ENCODE peak calls at places on chromosome 17, in ten cellular contexts. One of them, this sample, is unnamed.

GRCh38 chr17:17743391-17744112 is 62.3 kb downstream of the RAI1 start:
- DNase-seq in fibroblast of lung: no peak
- DNase-seq in HepG2: no peak
- DNase-seq in endothelial cell of umbilical vein: no peak
- DNase-seq in MM.1S: no peak
- DNase-seq in neural progenitor cell: no peak
- DNase-seq in HCT116: no peak
- DNase-seq in GM23248: no peak
- DNase-seq in K562: no peak
- DNase-seq in GM12878: no peak
- DNase-seq in this sample: no peak

GRCh38 chr17:82030470-82031302 is 792 bp upstream of the RAC3 start:
- DNase-seq in neural progenitor cell: peak; percentile 95
- DNase-seq in K562: peak; percentile 71
- DNase-seq in GM23248: peak; percentile 93
- DNase-seq in MM.1S: peak; percentile 78
- DNase-seq in fibroblast of lung: peak; percentile 84
- DNase-seq in GM12878: no peak
- DNase-seq in endothelial cell of umbilical vein: peak; percentile 81
- DNase-seq in HCT116: peak; percentile 72
- DNase-seq in HepG2: no peak
- DNase-seq in this sample: peak; percentile 88

GRCh38 chr17:80501739-80502577 is 25.6 kb upstream of the NPTX1 start:
- DNase-seq in HCT116: no peak
- DNase-seq in K562: no peak
- DNase-seq in HepG2: no peak
- DNase-seq in fibroblast of lung: no peak
- DNase-seq in GM12878: no peak
- DNase-seq in endothelial cell of umbilical vein: no peak
- DNase-seq in GM23248: peak; percentile 51
- DNase-seq in MM.1S: no peak
- DNase-seq in neural progenitor cell: no peak
- DNase-seq in this sample: no peak

GRCh38 chr17:40613755-40614154 is 33.9 kb downstream of the SMARCE1 start:
- DNase-seq in HepG2: no peak
- DNase-seq in HCT116: no peak
- DNase-seq in endothelial cell of umbilical vein: no peak
- DNase-seq in fibroblast of lung: no peak
- DNase-seq in GM12878: no peak
- DNase-seq in MM.1S: no peak
- DNase-seq in neural progenitor cell: no peak
- DNase-seq in GM23248: no peak
- DNase-seq in K562: no peak
- DNase-seq in this sample: no peak

GRCh38 chr17:16259926-16260325 is 42.9 kb downstream of the PIGL start:
- DNase-seq in GM23248: no peak
- DNase-seq in neural progenitor cell: no peak
- DNase-seq in fibroblast of lung: no peak
- DNase-seq in GM12878: no peak
- DNase-seq in HCT116: no peak
- DNase-seq in K562: no peak
- DNase-seq in HepG2: no peak
- DNase-seq in endothelial cell of umbilical vein: no peak
- DNase-seq in MM.1S: no peak
- DNase-seq in this sample: no peak

GRCh38 chr17:79506150-79506870 is 104.5 kb downstream of the RBFOX3 start:
- DNase-seq in fibroblast of lung: no peak
- DNase-seq in GM12878: no peak
- DNase-seq in MM.1S: no peak
- DNase-seq in GM23248: no peak
- DNase-seq in neural progenitor cell: no peak
- DNase-seq in HepG2: no peak
- DNase-seq in endothelial cell of umbilical vein: no peak
- DNase-seq in HCT116: no peak
- DNase-seq in K562: no peak
- DNase-seq in this sample: no peak

GRCh38 chr17:72089453-72089987 is 31.3 kb upstream of the SOX9 start:
- DNase-seq in GM12878: no peak
- DNase-seq in HCT116: no peak
- DNase-seq in endothelial cell of umbilical vein: no peak
- DNase-seq in MM.1S: no peak
- DNase-seq in K562: no peak
- DNase-seq in fibroblast of lung: no peak
- DNase-seq in HepG2: no peak
- DNase-seq in GM23248: no peak
- DNase-seq in neural progenitor cell: no peak
- DNase-seq in this sample: no peak

GRCh38 chr17:73189417-73190099 is 3.3 kb upstream of the COG1 start:
- DNase-seq in HCT116: peak; percentile 71
- DNase-seq in HepG2: peak; percentile 83
- DNase-seq in endothelial cell of umbilical vein: no peak
- DNase-seq in GM12878: no peak
- DNase-seq in MM.1S: peak; percentile 35
- DNase-seq in K562: no peak
- DNase-seq in neural progenitor cell: peak; percentile 67
- DNase-seq in fibroblast of lung: peak; percentile 67
- DNase-seq in GM23248: peak; percentile 64
- DNase-seq in this sample: peak; percentile 78

GRCh38 chr17:64323774-64324173 is 60.7 kb upstream of the TEX2 start:
- DNase-seq in endothelial cell of umbilical vein: no peak
- DNase-seq in GM12878: no peak
- DNase-seq in HepG2: no peak
- DNase-seq in MM.1S: no peak
- DNase-seq in HCT116: no peak
- DNase-seq in neural progenitor cell: no peak
- DNase-seq in fibroblast of lung: no peak
- DNase-seq in GM23248: no peak
- DNase-seq in K562: no peak
- DNase-seq in this sample: no peak

GRCh38 chr17:76163919-76164318 is 22.9 kb upstream of the FOXJ1 start:
- DNase-seq in K562: no peak
- DNase-seq in neural progenitor cell: no peak
- DNase-seq in GM23248: no peak
- DNase-seq in HCT116: no peak
- DNase-seq in fibroblast of lung: no peak
- DNase-seq in GM12878: no peak
- DNase-seq in HepG2: no peak
- DNase-seq in endothelial cell of umbilical vein: no peak
- DNase-seq in MM.1S: no peak
- DNase-seq in this sample: no peak
- H3K4me2 ChIP-seq in K562: no peak overlapping the region
- H3K4me2 ChIP-seq in neural progenitor cell: no peak overlapping the region
- H3K4me2 ChIP-seq in GM23248: no peak overlapping the region
- H3K4me2 ChIP-seq in HCT116: no peak overlapping the region
- H3K4me2 ChIP-seq in fibroblast of lung: no peak overlapping the region
- H3K4me2 ChIP-seq in GM12878: no peak overlapping the region
- H3K4me2 ChIP-seq in HepG2: no peak overlapping the region
- H3K4me2 ChIP-seq in endothelial cell of umbilical vein: no peak overlapping the region
- H3K4me2 ChIP-seq in MM.1S: no peak overlapping the region
- H3K4me2 ChIP-seq in this sample: no peak overlapping the region

GRCh38 chr17:39598047-39598481 is 9.7 kb downstream of the NEUROD2 start:
- DNase-seq in fibroblast of lung: no peak
- DNase-seq in GM23248: no peak
- DNase-seq in neural progenitor cell: no peak
- DNase-seq in GM12878: no peak
- DNase-seq in HCT116: no peak
- DNase-seq in K562: no peak
- DNase-seq in endothelial cell of umbilical vein: no peak
- DNase-seq in HepG2: no peak
- DNase-seq in MM.1S: no peak
- DNase-seq in this sample: no peak
- TF ChIP-seq EZH2 in fibroblast of lung: peak; percentile 74
- TF ChIP-seq EZH2 in GM23248: no peak
- TF ChIP-seq EZH2 in neural progenitor cell: no peak
- TF ChIP-seq EZH2 in GM12878: no peak
- TF ChIP-seq EZH2 in HCT116: no peak
- TF ChIP-seq EZH2 in K562: no peak
- TF ChIP-seq EZH2 in endothelial cell of umbilical vein: peak; percentile 55
- TF ChIP-seq EZH2 in HepG2: peak; percentile 36
- TF ChIP-seq EZH2 in MM.1S: no peak
- TF ChIP-seq EZH2 in this sample: no peak

DNA sequence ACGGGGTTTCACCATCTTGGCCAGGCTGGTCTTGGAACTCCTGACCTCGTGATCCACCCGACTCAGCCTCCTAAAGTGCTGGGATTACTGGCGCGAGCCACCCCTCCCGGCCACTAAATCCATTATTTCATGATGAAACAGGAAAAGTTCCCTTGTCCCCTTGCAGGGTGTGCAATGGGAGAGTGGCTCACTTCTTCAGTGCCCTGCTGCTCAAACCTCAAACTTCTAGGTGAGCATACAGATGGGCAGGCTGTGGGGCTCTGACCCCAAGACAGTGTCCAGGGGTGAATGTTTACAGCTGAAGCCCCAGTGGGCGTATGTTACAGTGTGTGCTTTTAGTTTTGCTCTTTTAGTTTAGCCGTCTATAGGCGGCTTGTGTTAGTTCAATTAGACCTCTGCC is 34.7 kb downstream of the GJC1 start:
- DNase-seq in neural progenitor cell: no peak
- DNase-seq in MM.1S: no peak
- DNase-seq in GM12878: no peak
- DNase-seq in HCT116: no peak
- DNase-seq in HepG2: no peak
- DNase-seq in endothelial cell of umbilical vein: no peak
- DNase-seq in fibroblast of lung: no peak
- DNase-seq in GM23248: no peak
- DNase-seq in K562: no peak
- DNase-seq in this sample: no peak
- H3K9ac ChIP-seq in neural progenitor cell: no peak overlapping the region
- H3K9ac ChIP-seq in MM.1S: no peak overlapping the region
- H3K9ac ChIP-seq in GM12878: no peak overlapping the region
- H3K9ac ChIP-seq in HCT116: peak overlapping the region; percentile 51
- H3K9ac ChIP-seq in HepG2: no peak overlapping the region
- H3K9ac ChIP-seq in endothelial cell of umbilical vein: peak overlapping the region; percentile 11
- H3K9ac ChIP-seq in fibroblast of lung: peak overlapping the region; percentile 52
- H3K9ac ChIP-seq in GM23248: peak overlapping the region; percentile 65
- H3K9ac ChIP-seq in K562: no peak overlapping the region
- H3K9ac ChIP-seq in this sample: peak overlapping the region; percentile 14

DNA sequence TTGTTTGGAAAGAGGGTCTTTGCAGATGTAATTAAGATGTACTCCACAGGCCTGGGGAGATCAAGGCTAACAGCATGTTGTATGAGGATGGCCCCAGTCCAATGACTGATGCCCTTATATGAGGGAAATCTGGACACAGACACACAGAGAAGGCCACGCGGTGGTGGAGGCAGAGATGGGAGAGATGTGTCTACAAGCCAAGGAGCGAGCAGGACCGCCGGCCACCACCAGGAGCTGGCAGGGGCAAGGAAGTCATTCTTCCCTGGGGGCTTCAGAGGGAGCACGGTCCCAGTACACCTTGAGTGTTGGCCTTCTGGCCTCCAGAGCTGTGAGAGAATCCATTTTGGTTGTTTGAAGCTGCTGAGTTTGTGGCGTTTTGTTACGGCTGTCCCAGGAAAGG is 14.7 kb downstream of the SOCS3 start:
- DNase-seq in endothelial cell of umbilical vein: no peak
- DNase-seq in K562: no peak
- DNase-seq in GM23248: no peak
- DNase-seq in fibroblast of lung: no peak
- DNase-seq in neural progenitor cell: no peak
- DNase-seq in HCT116: no peak
- DNase-seq in HepG2: no peak
- DNase-seq in GM12878: no peak
- DNase-seq in MM.1S: no peak
- DNase-seq in this sample: no peak
- H3K4me2 ChIP-seq in endothelial cell of umbilical vein: peak overlapping the region; percentile 9
- H3K4me2 ChIP-seq in K562: no peak overlapping the region
- H3K4me2 ChIP-seq in GM23248: no peak overlapping the region
- H3K4me2 ChIP-seq in fibroblast of lung: no peak overlapping the region
- H3K4me2 ChIP-seq in neural progenitor cell: no peak overlapping the region
- H3K4me2 ChIP-seq in HCT116: no peak overlapping the region
- H3K4me2 ChIP-seq in HepG2: no peak overlapping the region
- H3K4me2 ChIP-seq in GM12878: no peak overlapping the region
- H3K4me2 ChIP-seq in MM.1S: no peak overlapping the region
- H3K4me2 ChIP-seq in this sample: no peak overlapping the region

GRCh38 chr17:69430488-69430887 is 16.0 kb downstream of the MAP2K6 start:
- DNase-seq in GM23248: no peak
- DNase-seq in HCT116: no peak
- DNase-seq in HepG2: no peak
- DNase-seq in MM.1S: no peak
- DNase-seq in endothelial cell of umbilical vein: peak; percentile 80
- DNase-seq in fibroblast of lung: no peak
- DNase-seq in neural progenitor cell: no peak
- DNase-seq in K562: no peak
- DNase-seq in GM12878: no peak
- DNase-seq in this sample: no peak
- TF ChIP-seq EZH2 in GM23248: no peak
- TF ChIP-seq EZH2 in HCT116: no peak
- TF ChIP-seq EZH2 in HepG2: no peak
- TF ChIP-seq EZH2 in MM.1S: no peak
- TF ChIP-seq EZH2 in endothelial cell of umbilical vein: no peak
- TF ChIP-seq EZH2 in fibroblast of lung: no peak
- TF ChIP-seq EZH2 in neural progenitor cell: no peak
- TF ChIP-seq EZH2 in K562: no peak
- TF ChIP-seq EZH2 in GM12878: no peak
- TF ChIP-seq EZH2 in this sample: no peak

GRCh38 chr17:28267720-28268609 is 51.0 kb upstream of the TMEM97 start:
- DNase-seq in neural progenitor cell: no peak
- DNase-seq in fibroblast of lung: no peak
- DNase-seq in HCT116: no peak
- DNase-seq in GM12878: no peak
- DNase-seq in K562: peak; percentile 33
- DNase-seq in HepG2: no peak
- DNase-seq in GM23248: no peak
- DNase-seq in MM.1S: no peak
- DNase-seq in endothelial cell of umbilical vein: no peak
- DNase-seq in this sample: no peak
- H3K9ac ChIP-seq in neural progenitor cell: no peak overlapping the region
- H3K9ac ChIP-seq in fibroblast of lung: no peak overlapping the region
- H3K9ac ChIP-seq in HCT116: no peak overlapping the region
- H3K9ac ChIP-seq in GM12878: no peak overlapping the region
- H3K9ac ChIP-seq in K562: no peak overlapping the region
- H3K9ac ChIP-seq in HepG2: no peak overlapping the region
- H3K9ac ChIP-seq in GM23248: no peak overlapping the region
- H3K9ac ChIP-seq in MM.1S: no peak overlapping the region
- H3K9ac ChIP-seq in endothelial cell of umbilical vein: no peak overlapping the region
- H3K9ac ChIP-seq in this sample: no peak overlapping the region